ENCODE peak calls at places on chromosomes 13 and 19, in five cellular contexts. One of them, this sample, is unnamed.

GRCh38 chr13:83065136-83065535 is 817.1 kb downstream of the SLITRK1 start:
- DNase-seq in right lobe of liver: no peak
- DNase-seq in cardiac muscle cell: no peak
- DNase-seq in CD8-positive, alpha-beta T cell: no peak
- DNase-seq in AG04450: no peak
- DNase-seq in this sample: peak; percentile 15

GRCh38 chr13:113562085-113562749 is 22.3 kb upstream of the TFDP1 start:
- DNase-seq in AG04450: peak; percentile 48
- DNase-seq in right lobe of liver: no peak
- DNase-seq in cardiac muscle cell: peak; percentile 84
- DNase-seq in CD8-positive, alpha-beta T cell: peak; percentile 24
- DNase-seq in this sample: peak; percentile 62

GRCh38 chr19:29062486-29063435 is 150.2 kb downstream of the UQCRFS1 start:
- DNase-seq in right lobe of liver: no peak
- DNase-seq in CD8-positive, alpha-beta T cell: no peak
- DNase-seq in AG04450: no peak
- DNase-seq in cardiac muscle cell: no peak
- DNase-seq in this sample: no peak

GRCh38 chr19:30852168-30852567 is 480.0 kb downstream of the ZNF536 start:
- DNase-seq in CD8-positive, alpha-beta T cell: no peak
- DNase-seq in right lobe of liver: no peak
- DNase-seq in cardiac muscle cell: no peak
- DNase-seq in AG04450: no peak
- DNase-seq in this sample: no peak

GRCh38 chr19:4566402-4567051 is 7.0 kb upstream of the SEMA6B start:
- DNase-seq in AG04450: no peak
- DNase-seq in CD8-positive, alpha-beta T cell: no peak
- DNase-seq in cardiac muscle cell: no peak
- DNase-seq in right lobe of liver: no peak
- DNase-seq in this sample: no peak

GRCh38 chr19:50147462-50148423 is 15.3 kb downstream of the IZUMO2 start:
- DNase-seq in AG04450: peak; percentile 84
- DNase-seq in CD8-positive, alpha-beta T cell: peak; percentile 39
- DNase-seq in cardiac muscle cell: peak; percentile 92
- DNase-seq in right lobe of liver: peak; percentile 90
- DNase-seq in this sample: peak; percentile 83

GRCh38 chr13:80737513-80737912 is 396.6 kb upstream of the SPRY2 start:
- DNase-seq in right lobe of liver: no peak
- DNase-seq in CD8-positive, alpha-beta T cell: no peak
- DNase-seq in cardiac muscle cell: peak; percentile 89
- DNase-seq in AG04450: no peak
- DNase-seq in this sample: no peak

GRCh38 chr19:48685583-48685982 is 10.2 kb upstream of the FUT2 start:
- DNase-seq in AG04450: no peak
- DNase-seq in CD8-positive, alpha-beta T cell: no peak
- DNase-seq in cardiac muscle cell: no peak
- DNase-seq in right lobe of liver: no peak
- DNase-seq in this sample: no peak

GRCh38 chr19:12721656-12722565 is 1.8 kb downstream of the TNPO2 start:
- DNase-seq in cardiac muscle cell: peak; percentile 94
- DNase-seq in AG04450: peak; percentile 45
- DNase-seq in CD8-positive, alpha-beta T cell: no peak
- DNase-seq in right lobe of liver: peak; percentile 66
- DNase-seq in this sample: peak; percentile 41

GRCh38 chr19:53333071-53333465 is 481 bp upstream of the ZNF845 start:
- DNase-seq in CD8-positive, alpha-beta T cell: no peak
- DNase-seq in right lobe of liver: no peak
- DNase-seq in AG04450: peak; percentile 4
- DNase-seq in cardiac muscle cell: peak; percentile 67
- DNase-seq in this sample: peak; percentile 41

GRCh38 chr13:102914629-102914935 is 68.8 kb downstream of the ERCC5 start:
- DNase-seq in CD8-positive, alpha-beta T cell: no peak
- DNase-seq in right lobe of liver: no peak
- DNase-seq in cardiac muscle cell: no peak
- DNase-seq in AG04450: no peak
- DNase-seq in this sample: no peak

GRCh38 chr19:10551698-10552301 is 8.1 kb downstream of the ATG4D start:
- DNase-seq in cardiac muscle cell: no peak
- DNase-seq in AG04450: no peak
- DNase-seq in CD8-positive, alpha-beta T cell: no peak
- DNase-seq in right lobe of liver: no peak
- DNase-seq in this sample: no peak

GRCh38 chr19:51626675-51627074 is 3.5 kb downstream of the SIGLEC5 start:
- DNase-seq in cardiac muscle cell: no peak
- DNase-seq in right lobe of liver: no peak
- DNase-seq in AG04450: no peak
- DNase-seq in CD8-positive, alpha-beta T cell: no peak
- DNase-seq in this sample: no peak

GRCh38 chr13:39811051-39811450 is 155.6 kb downstream of the COG6 start:
- DNase-seq in AG04450: no peak
- DNase-seq in CD8-positive, alpha-beta T cell: no peak
- DNase-seq in right lobe of liver: no peak
- DNase-seq in cardiac muscle cell: no peak
- DNase-seq in this sample: no peak

GRCh38 chr13:109819851-109820250 is 33.5 kb upstream of the IRS2 start:
- DNase-seq in cardiac muscle cell: no peak
- DNase-seq in CD8-positive, alpha-beta T cell: no peak
- DNase-seq in AG04450: no peak
- DNase-seq in right lobe of liver: no peak
- DNase-seq in this sample: no peak

GRCh38 chr19:12782424-12783225 is 7.3 kb upstream of the HOOK2 start:
- DNase-seq in cardiac muscle cell: peak; percentile 70
- DNase-seq in CD8-positive, alpha-beta T cell: peak; percentile 89
- DNase-seq in right lobe of liver: peak; percentile 89
- DNase-seq in AG04450: no peak
- DNase-seq in this sample: peak; percentile 65

GRCh38 chr19:1503089-1503924 is 9.5 kb downstream of the ADAMTSL5 start:
- DNase-seq in cardiac muscle cell: peak; percentile 64
- DNase-seq in AG04450: no peak
- DNase-seq in right lobe of liver: no peak
- DNase-seq in CD8-positive, alpha-beta T cell: no peak
- DNase-seq in this sample: peak; percentile 14

GRCh38 chr13:34243396-34243795 is 425.4 kb downstream of the RFC3 start:
- DNase-seq in CD8-positive, alpha-beta T cell: no peak
- DNase-seq in cardiac muscle cell: no peak
- DNase-seq in right lobe of liver: no peak
- DNase-seq in AG04450: no peak
- DNase-seq in this sample: no peak

GRCh38 chr13:113726961-113727411 is 32.0 kb upstream of the TMEM255B start:
- DNase-seq in AG04450: no peak
- DNase-seq in CD8-positive, alpha-beta T cell: no peak
- DNase-seq in right lobe of liver: no peak
- DNase-seq in cardiac muscle cell: no peak
- DNase-seq in this sample: no peak

GRCh38 chr19:48393559-48394330 is at the start of gene GRIN2D:
- DNase-seq in right lobe of liver: no peak
- DNase-seq in cardiac muscle cell: peak; percentile 62
- DNase-seq in CD8-positive, alpha-beta T cell: no peak
- DNase-seq in AG04450: no peak
- DNase-seq in this sample: no peak

GRCh38 chr13:29684441-29684840 is 89.0 kb upstream of the SLC7A1 start:
- DNase-seq in AG04450: no peak
- DNase-seq in cardiac muscle cell: no peak
- DNase-seq in right lobe of liver: no peak
- DNase-seq in CD8-positive, alpha-beta T cell: no peak
- DNase-seq in this sample: no peak

GRCh38 chr13:113877149-113877990 is 13.5 kb upstream of the GAS6 start:
- DNase-seq in right lobe of liver: no peak
- DNase-seq in cardiac muscle cell: no peak
- DNase-seq in CD8-positive, alpha-beta T cell: no peak
- DNase-seq in AG04450: no peak
- DNase-seq in this sample: no peak

GRCh38 chr13:98994080-98994479 is 16.2 kb upstream of the DOCK9 start:
- DNase-seq in CD8-positive, alpha-beta T cell: no peak
- DNase-seq in right lobe of liver: no peak
- DNase-seq in AG04450: no peak
- DNase-seq in cardiac muscle cell: no peak
- DNase-seq in this sample: no peak

GRCh38 chr13:68523838-68524424 is 1293.8 kb upstream of the PCDH9 start:
- DNase-seq in right lobe of liver: no peak
- DNase-seq in CD8-positive, alpha-beta T cell: no peak
- DNase-seq in AG04450: no peak
- DNase-seq in cardiac muscle cell: no peak
- DNase-seq in this sample: no peak

GRCh38 chr13:47216176-47216822 is 319.4 kb upstream of the HTR2A start:
- DNase-seq in cardiac muscle cell: no peak
- DNase-seq in AG04450: peak; percentile 32
- DNase-seq in right lobe of liver: no peak
- DNase-seq in CD8-positive, alpha-beta T cell: no peak
- DNase-seq in this sample: no peak
- H3K27ac ChIP-seq in cardiac muscle cell: no peak overlapping the region
- H3K27ac ChIP-seq in AG04450: peak overlapping the region; percentile 54
- H3K27ac ChIP-seq in right lobe of liver: no peak overlapping the region
- H3K27ac ChIP-seq in CD8-positive, alpha-beta T cell: no peak overlapping the region
- H3K27ac ChIP-seq in this sample: peak overlapping the region; percentile 73

GRCh38 chr19:18167975-18168645 is 5.5 kb upstream of the IFI30 start:
- DNase-seq in right lobe of liver: no peak
- DNase-seq in CD8-positive, alpha-beta T cell: peak; percentile 44
- DNase-seq in cardiac muscle cell: peak; percentile 56
- DNase-seq in AG04450: no peak
- DNase-seq in this sample: peak; percentile 16
- TF ChIP-seq CTCF in right lobe of liver: peak; percentile 69
- TF ChIP-seq CTCF in CD8-positive, alpha-beta T cell: peak; percentile 69
- TF ChIP-seq CTCF in cardiac muscle cell: peak; percentile 77
- TF ChIP-seq CTCF in AG04450: peak; percentile 69
- TF ChIP-seq CTCF in this sample: peak; percentile 83

DNA sequence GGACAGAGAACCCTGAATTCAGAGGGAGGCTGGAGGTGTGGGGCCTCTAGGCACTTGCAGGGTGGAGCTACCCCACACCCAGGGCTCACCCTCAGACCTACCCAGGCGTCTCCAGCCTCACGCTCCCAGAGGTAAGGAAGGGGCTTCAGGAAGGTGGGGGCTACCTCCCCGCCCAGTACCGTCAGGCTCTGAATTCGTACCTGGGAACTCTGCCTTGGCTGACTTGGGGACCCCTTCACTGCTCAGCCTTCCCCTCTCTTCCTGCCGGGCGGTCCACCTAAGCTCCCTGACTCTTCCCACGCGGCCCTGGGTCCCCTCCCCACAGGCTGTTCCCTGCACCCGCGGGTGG is 28.5 kb upstream of the PARP4 start:
- DNase-seq in CD8-positive, alpha-beta T cell: no peak
- DNase-seq in AG04450: no peak
- DNase-seq in right lobe of liver: no peak
- DNase-seq in cardiac muscle cell: no peak
- DNase-seq in this sample: no peak
- H3K4me3 ChIP-seq in CD8-positive, alpha-beta T cell: peak overlapping the region; percentile 37
- H3K4me3 ChIP-seq in AG04450: peak overlapping the region; percentile 48
- H3K4me3 ChIP-seq in right lobe of liver: peak overlapping the region; percentile 32
- H3K4me3 ChIP-seq in cardiac muscle cell: peak overlapping the region; percentile 27
- H3K4me3 ChIP-seq in this sample: peak overlapping the region; percentile 50

GRCh38 chr19:55067869-55068268 is 4.9 kb upstream of the RDH13 start:
- DNase-seq in CD8-positive, alpha-beta T cell: no peak
- DNase-seq in cardiac muscle cell: no peak
- DNase-seq in right lobe of liver: no peak
- DNase-seq in AG04450: no peak
- DNase-seq in this sample: no peak
- H3K27ac ChIP-seq in CD8-positive, alpha-beta T cell: no peak overlapping the region
- H3K27ac ChIP-seq in cardiac muscle cell: no peak overlapping the region
- H3K27ac ChIP-seq in right lobe of liver: no peak overlapping the region
- H3K27ac ChIP-seq in AG04450: no peak overlapping the region
- H3K27ac ChIP-seq in this sample: no peak overlapping the region

DNA sequence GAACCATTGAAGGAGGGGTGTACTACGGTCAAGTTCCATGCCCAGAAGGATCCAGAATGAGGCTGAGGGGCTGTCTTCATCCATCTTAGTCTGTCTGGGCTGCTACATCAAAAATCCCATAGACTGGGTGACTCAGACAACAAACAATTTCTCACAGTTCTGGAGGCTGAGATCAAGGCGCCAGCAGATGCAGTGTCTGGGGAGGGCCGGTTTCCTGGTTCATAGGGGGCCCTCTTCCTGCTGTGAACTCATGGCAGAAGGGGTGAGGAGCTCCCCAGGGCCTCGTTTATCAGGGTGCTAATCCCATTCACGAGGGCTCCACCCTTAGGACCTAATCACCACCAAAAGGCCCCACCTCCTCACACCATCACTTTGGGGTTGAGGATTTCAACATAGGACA is 14.7 kb upstream of the KCTD15 start:
- DNase-seq in AG04450: no peak
- DNase-seq in cardiac muscle cell: no peak
- DNase-seq in CD8-positive, alpha-beta T cell: no peak
- DNase-seq in right lobe of liver: no peak
- DNase-seq in this sample: peak; percentile 74
- TF ChIP-seq CTCF in AG04450: no peak
- TF ChIP-seq CTCF in cardiac muscle cell: no peak
- TF ChIP-seq CTCF in CD8-positive, alpha-beta T cell: no peak
- TF ChIP-seq CTCF in right lobe of liver: no peak
- TF ChIP-seq CTCF in this sample: no peak

GRCh38 chr19:3463959-3464796 is 16.1 kb downstream of the SMIM24 start:
- DNase-seq in cardiac muscle cell: no peak
- DNase-seq in AG04450: no peak
- DNase-seq in CD8-positive, alpha-beta T cell: no peak
- DNase-seq in right lobe of liver: no peak
- DNase-seq in this sample: no peak
- H3K4me3 ChIP-seq in cardiac muscle cell: no peak overlapping the region
- H3K4me3 ChIP-seq in AG04450: no peak overlapping the region
- H3K4me3 ChIP-seq in CD8-positive, alpha-beta T cell: no peak overlapping the region
- H3K4me3 ChIP-seq in right lobe of liver: no peak overlapping the region
- H3K4me3 ChIP-seq in this sample: no peak overlapping the region

GRCh38 chr13:73535341-73535740 is 476.5 kb downstream of the KLF5 start:
- DNase-seq in CD8-positive, alpha-beta T cell: no peak
- DNase-seq in AG04450: no peak
- DNase-seq in cardiac muscle cell: no peak
- DNase-seq in right lobe of liver: no peak
- DNase-seq in this sample: no peak

GRCh38 chr13:73542446-73542845 is 483.6 kb downstream of the KLF5 start:
- DNase-seq in CD8-positive, alpha-beta T cell: no peak
- DNase-seq in cardiac muscle cell: no peak
- DNase-seq in right lobe of liver: no peak
- DNase-seq in AG04450: no peak
- DNase-seq in this sample: no peak

GRCh38 chr13:73532582-73532981 is 473.8 kb downstream of the KLF5 start:
- DNase-seq in cardiac muscle cell: no peak
- DNase-seq in AG04450: no peak
- DNase-seq in CD8-positive, alpha-beta T cell: no peak
- DNase-seq in right lobe of liver: no peak
- DNase-seq in this sample: no peak

GRCh38 chr13:73533111-73533510 is 474.3 kb downstream of the KLF5 start:
- DNase-seq in right lobe of liver: no peak
- DNase-seq in cardiac muscle cell: no peak
- DNase-seq in CD8-positive, alpha-beta T cell: no peak
- DNase-seq in AG04450: no peak
- DNase-seq in this sample: no peak

GRCh38 chr13:73536865-73537264 is 478.1 kb downstream of the KLF5 start:
- DNase-seq in right lobe of liver: no peak
- DNase-seq in CD8-positive, alpha-beta T cell: no peak
- DNase-seq in cardiac muscle cell: no peak
- DNase-seq in AG04450: no peak
- DNase-seq in this sample: no peak
- H3K27ac ChIP-seq in right lobe of liver: no peak overlapping the region
- H3K27ac ChIP-seq in CD8-positive, alpha-beta T cell: no peak overlapping the region
- H3K27ac ChIP-seq in cardiac muscle cell: no peak overlapping the region
- H3K27ac ChIP-seq in AG04450: no peak overlapping the region
- H3K27ac ChIP-seq in this sample: no peak overlapping the region